ENCODE peak calls at places on chromosomes 7 and 10, in seven cellular contexts. One of them, this sample, is unnamed.

GRCh38 chr10:60798031-60798430 is 19.8 kb downstream of the CDK1 start:
- DNase-seq in hypothalamus: no peak
- DNase-seq in PC-9: no peak
- DNase-seq in mucosa of descending colon: no peak
- DNase-seq in amniotic epithelial cell: peak; percentile 57
- DNase-seq in CD4-positive, alpha-beta T cell: no peak
- DNase-seq in activated CD4-positive, alpha-beta T cell treated with anti-CD3 and anti-CD28 coated beads for 1 hour: no peak
- DNase-seq in this sample: no peak

GRCh38 chr7:19362099-19362498 is 216.9 kb upstream of the FERD3L start:
- DNase-seq in hypothalamus: no peak
- DNase-seq in CD4-positive, alpha-beta T cell: no peak
- DNase-seq in mucosa of descending colon: no peak
- DNase-seq in activated CD4-positive, alpha-beta T cell treated with anti-CD3 and anti-CD28 coated beads for 1 hour: no peak
- DNase-seq in amniotic epithelial cell: peak; percentile 47
- DNase-seq in PC-9: no peak
- DNase-seq in this sample: no peak

GRCh38 chr10:93463723-93464511 is 18.2 kb downstream of the MYOF start:
- DNase-seq in activated CD4-positive, alpha-beta T cell treated with anti-CD3 and anti-CD28 coated beads for 1 hour: no peak
- DNase-seq in PC-9: no peak
- DNase-seq in amniotic epithelial cell: peak; percentile 81
- DNase-seq in CD4-positive, alpha-beta T cell: no peak
- DNase-seq in hypothalamus: no peak
- DNase-seq in mucosa of descending colon: no peak
- DNase-seq in this sample: no peak

GRCh38 chr10:133455196-133455595 is 1.5 kb downstream of the SCART1 start:
- DNase-seq in PC-9: no peak
- DNase-seq in hypothalamus: no peak
- DNase-seq in CD4-positive, alpha-beta T cell: no peak
- DNase-seq in activated CD4-positive, alpha-beta T cell treated with anti-CD3 and anti-CD28 coated beads for 1 hour: no peak
- DNase-seq in amniotic epithelial cell: no peak
- DNase-seq in mucosa of descending colon: no peak
- DNase-seq in this sample: no peak

GRCh38 chr10:95408148-95408930 is 117.5 kb upstream of the PDLIM1 start:
- DNase-seq in hypothalamus: no peak
- DNase-seq in mucosa of descending colon: no peak
- DNase-seq in PC-9: peak; percentile 43
- DNase-seq in amniotic epithelial cell: no peak
- DNase-seq in activated CD4-positive, alpha-beta T cell treated with anti-CD3 and anti-CD28 coated beads for 1 hour: no peak
- DNase-seq in CD4-positive, alpha-beta T cell: no peak
- DNase-seq in this sample: no peak

GRCh38 chr10:101493782-101494281 is 94.2 kb downstream of the POLL start:
- DNase-seq in amniotic epithelial cell: no peak
- DNase-seq in CD4-positive, alpha-beta T cell: no peak
- DNase-seq in hypothalamus: no peak
- DNase-seq in PC-9: no peak
- DNase-seq in mucosa of descending colon: no peak
- DNase-seq in activated CD4-positive, alpha-beta T cell treated with anti-CD3 and anti-CD28 coated beads for 1 hour: no peak
- DNase-seq in this sample: peak; percentile 19

GRCh38 chr7:159099711-159100231 is 44.9 kb downstream of the VIPR2 start:
- DNase-seq in mucosa of descending colon: no peak
- DNase-seq in amniotic epithelial cell: no peak
- DNase-seq in activated CD4-positive, alpha-beta T cell treated with anti-CD3 and anti-CD28 coated beads for 1 hour: no peak
- DNase-seq in CD4-positive, alpha-beta T cell: no peak
- DNase-seq in hypothalamus: no peak
- DNase-seq in PC-9: no peak
- DNase-seq in this sample: no peak

GRCh38 chr7:491958-492713 is 27.5 kb downstream of the PDGFA start:
- DNase-seq in PC-9: no peak
- DNase-seq in CD4-positive, alpha-beta T cell: no peak
- DNase-seq in hypothalamus: no peak
- DNase-seq in mucosa of descending colon: no peak
- DNase-seq in amniotic epithelial cell: no peak
- DNase-seq in activated CD4-positive, alpha-beta T cell treated with anti-CD3 and anti-CD28 coated beads for 1 hour: no peak
- DNase-seq in this sample: no peak

GRCh38 chr7:66308411-66308810 is 103.3 kb downstream of the TPST1 start:
- DNase-seq in hypothalamus: no peak
- DNase-seq in amniotic epithelial cell: no peak
- DNase-seq in activated CD4-positive, alpha-beta T cell treated with anti-CD3 and anti-CD28 coated beads for 1 hour: no peak
- DNase-seq in mucosa of descending colon: no peak
- DNase-seq in PC-9: no peak
- DNase-seq in CD4-positive, alpha-beta T cell: no peak
- DNase-seq in this sample: no peak

This sample was measured in epithelial cell of proximal tubule.